ENCODE peak calls at places on chromosomes 11 and 22, in four cellular contexts. Z is fibroblast of the aortic adventitia, O is astrocyte of the spinal cord, N is choroid plexus epithelial cell. W is an unnamed sample.

GRCh38 chr22:19811211-19811621 is 43.5 kb downstream of the GNB1L start:
- DNase-seq in Z (no peak), O (no peak), N (no peak), W (no peak)

GRCh38 chr11:86784247-86784681 is 16.1 kb upstream of the PRSS23 start:
- DNase-seq in Z (peak; percentile 71), O (peak; percentile 16), N (peak; percentile 28), W (peak; percentile 33)

GRCh38 chr11:111454561-111455192 is 57.5 kb downstream of the BTG4 start:
- DNase-seq in Z (peak; percentile 65), O (peak; percentile 60), N (peak; percentile 78), W (peak; percentile 88)

GRCh38 chr11:85884581-85885021 is 29.4 kb downstream of the CCDC83 start:
- DNase-seq in Z (peak; percentile 31), O (peak; percentile 13), N (peak; percentile 55), W (no peak)

GRCh38 chr11:132217856-132218255 is 847.4 kb downstream of the NTM start:
- DNase-seq in Z (no peak), O (no peak), N (no peak), W (no peak)

GRCh38 chr11:2569321-2569721 is 124.5 kb downstream of the KCNQ1 start:
- DNase-seq in Z (no peak), O (no peak), N (no peak), W (no peak)

GRCh38 chr11:15903246-15903645 is 453.1 kb downstream of the SOX6 start:
- DNase-seq in Z (no peak), O (no peak), N (no peak), W (peak; percentile 53)

GRCh38 chr11:25734592-25735211 is 597.2 kb upstream of the ANO3 start:
- DNase-seq in Z (peak; percentile 47), O (peak; percentile 36), N (peak; percentile 79), W (peak; percentile 58)

GRCh38 chr11:77879218-77879617 is 58.3 kb downstream of the AAMDC start:
- DNase-seq in Z (peak; percentile 79), O (peak; percentile 18), N (peak; percentile 81), W (peak; percentile 15)

GRCh38 chr11:121687961-121688566 is 235.3 kb upstream of the SORL1-AS1 start:
- DNase-seq in Z (peak; percentile 31), O (peak; percentile 77), N (peak; percentile 85), W (no peak)

GRCh38 chr11:132942611-132943324 is 589.5 kb downstream of the OPCML start:
- DNase-seq in Z (no peak), O (no peak), N (no peak), W (no peak)

GRCh38 chr22:31350410-31350863 is 4.3 kb upstream of the PATZ1 start:
- DNase-seq in Z (no peak), O (no peak), N (peak; percentile 73), W (no peak)

GRCh38 chr11:70225629-70226582 is 22.8 kb downstream of the FADD start:
- DNase-seq in Z (peak; percentile 47), O (no peak), N (no peak), W (no peak)

GRCh38 chr11:8091671-8092070 is 10.7 kb downstream of the TUB start:
- DNase-seq in Z (no peak), O (no peak), N (no peak), W (no peak)

GRCh38 chr11:125954123-125954944 is 8.5 kb downstream of the VSIG10L2 start:
- DNase-seq in Z (no peak), O (no peak), N (no peak), W (no peak)

GRCh38 chr11:122900803-122901202 is 18.2 kb downstream of the JHY start:
- DNase-seq in Z (no peak), O (no peak), N (peak; percentile 59), W (no peak)

GRCh38 chr22:17057959-17058814 is 26.6 kb upstream of the IL17RA start:
- DNase-seq in Z (peak; percentile 82), O (peak; percentile 52), N (peak; percentile 85), W (peak; percentile 70)

GRCh38 chr11:19714387-19715363 is 2.0 kb downstream of the NAV2 start:
- DNase-seq in Z (peak; percentile 94), O (peak; percentile 51), N (peak; percentile 44), W (no peak)

GRCh38 chr22:42493393-42493792 is 26.2 kb downstream of the RRP7A start:
- DNase-seq in Z (no peak), O (no peak), N (no peak), W (no peak)

GRCh38 chr11:102527701-102528100 is 2.8 kb downstream of the MMP7 start:
- DNase-seq in Z (peak; percentile 72), O (no peak), N (peak; percentile 49), W (no peak)

GRCh38 chr11:62370743-62371440 is 33.6 kb downstream of the ASRGL1 start:
- DNase-seq in Z (no peak), O (no peak), N (no peak), W (no peak)

GRCh38 chr11:10488581-10489443 is 33.7 kb downstream of the AMPD3 start:
- DNase-seq in Z (no peak), O (no peak), N (no peak), W (peak; percentile 99)

GRCh38 chr11:6468712-6469495 is 4.8 kb downstream of the TRIM3 start:
- DNase-seq in Z (peak; percentile 81), O (peak; percentile 86), N (peak; percentile 98), W (peak; percentile 83)

GRCh38 chr11:86876716-86877234 is 76.4 kb downstream of the PRSS23 start:
- DNase-seq in Z (no peak), O (no peak), N (no peak), W (no peak)

GRCh38 chr11:118519549-118519948 is 7.7 kb upstream of the TTC36 start:
- DNase-seq in Z (no peak), O (no peak), N (no peak), W (no peak)

GRCh38 chr11:118521892-118522311 is 5.4 kb upstream of the TTC36 start:
- DNase-seq in Z (no peak), O (no peak), N (no peak), W (no peak)

GRCh38 chr11:118524757-118525465 is 2.4 kb upstream of the TTC36 start:
- DNase-seq in Z (no peak), O (no peak), N (no peak), W (no peak)

GRCh38 chr11:118524356-118524755 is 2.9 kb upstream of the TTC36 start:
- DNase-seq in Z (no peak), O (no peak), N (no peak), W (no peak)

DNA sequence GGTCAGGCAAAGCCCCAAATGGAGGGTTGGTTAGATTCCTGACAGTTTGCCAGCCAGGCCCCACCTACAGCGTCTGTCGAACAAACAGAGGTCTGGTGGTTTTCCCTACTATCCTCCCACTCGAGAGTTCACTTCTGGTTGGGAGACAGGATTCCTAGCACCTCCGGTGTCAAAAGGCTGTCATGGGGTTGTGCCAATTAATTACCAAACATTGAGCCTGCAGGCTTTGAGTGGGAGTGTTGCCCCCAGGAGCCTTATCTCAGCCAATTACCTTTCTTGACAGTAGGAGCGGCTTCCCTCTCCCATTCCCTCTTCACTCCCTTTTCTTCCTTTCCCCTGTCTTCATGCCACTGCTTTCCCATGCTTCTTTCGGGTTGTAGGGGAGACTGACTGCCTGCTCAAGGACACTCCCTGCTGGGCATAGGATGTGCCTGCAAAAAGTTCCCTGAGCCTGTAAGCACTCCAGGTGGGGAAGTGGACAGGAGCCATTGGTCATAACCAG is 4.7 kb upstream of the TTC36 start:
- DNase-seq in Z (peak; percentile 27), O (peak; percentile 27), N (peak; percentile 66), W (peak; percentile 57)
- TF ChIP-seq CTCF in Z (peak; percentile 45), O (peak; percentile 60), N (peak; percentile 73), W (peak; percentile 61)

GRCh38 chr22:41050873-41051272 is 41.5 kb upstream of the EP300 start:
- DNase-seq in Z (peak; percentile 6), O (no peak), N (peak; percentile 17), W (no peak)
- TF ChIP-seq CTCF in Z (no peak), O (no peak), N (peak; percentile 28), W (no peak)

DNA sequence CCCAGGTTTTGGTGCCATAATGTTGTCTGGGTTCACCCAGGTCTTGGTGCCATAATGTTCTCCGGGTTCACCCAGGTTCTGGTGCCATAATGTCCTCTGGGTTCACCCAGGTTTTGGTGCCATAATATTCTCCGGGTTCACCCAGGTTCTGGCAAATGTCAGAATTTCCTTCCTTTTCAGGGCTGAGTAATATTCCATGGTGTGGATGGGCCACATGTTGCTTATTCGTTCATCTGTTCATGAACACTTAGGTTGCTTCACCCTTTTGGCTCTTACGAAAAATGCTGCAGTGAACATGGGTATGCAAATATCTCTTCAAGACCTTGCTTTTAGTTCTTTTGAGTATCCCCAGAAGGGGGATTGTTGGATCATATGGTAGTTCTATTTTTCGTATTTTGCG is 15.1 kb upstream of the GRAMD4 start:
- DNase-seq in Z (no peak), O (no peak), N (no peak), W (no peak)
- TF ChIP-seq CTCF in Z (no peak), O (no peak), N (no peak), W (no peak)

GRCh38 chr22:45077286-45077685 is 67.5 kb upstream of the PHF21B start:
- DNase-seq in Z (no peak), O (no peak), N (no peak), W (no peak)
- TF ChIP-seq CTCF in Z (no peak), O (no peak), N (no peak), W (no peak)

GRCh38 chr22:22878801-22879674 is 8.6 kb upstream of the IGLL5 start:
- DNase-seq in Z (no peak), O (no peak), N (no peak), W (no peak)
- TF ChIP-seq CTCF in Z (no peak), O (no peak), N (no peak), W (no peak)

GRCh38 chr11:71311176-71311925 is 59.0 kb upstream of the SHANK2 start:
- DNase-seq in Z (no peak), O (no peak), N (no peak), W (no peak)

GRCh38 chr11:71310184-71310583 is 57.8 kb upstream of the SHANK2 start:
- DNase-seq in Z (no peak), O (no peak), N (no peak), W (no peak)

GRCh38 chr11:71309181-71309580 is 56.8 kb upstream of the SHANK2 start:
- DNase-seq in Z (no peak), O (no peak), N (no peak), W (no peak)

GRCh38 chr11:71307811-71308645 is 55.7 kb upstream of the SHANK2 start:
- DNase-seq in Z (no peak), O (no peak), N (no peak), W (no peak)

DNA sequence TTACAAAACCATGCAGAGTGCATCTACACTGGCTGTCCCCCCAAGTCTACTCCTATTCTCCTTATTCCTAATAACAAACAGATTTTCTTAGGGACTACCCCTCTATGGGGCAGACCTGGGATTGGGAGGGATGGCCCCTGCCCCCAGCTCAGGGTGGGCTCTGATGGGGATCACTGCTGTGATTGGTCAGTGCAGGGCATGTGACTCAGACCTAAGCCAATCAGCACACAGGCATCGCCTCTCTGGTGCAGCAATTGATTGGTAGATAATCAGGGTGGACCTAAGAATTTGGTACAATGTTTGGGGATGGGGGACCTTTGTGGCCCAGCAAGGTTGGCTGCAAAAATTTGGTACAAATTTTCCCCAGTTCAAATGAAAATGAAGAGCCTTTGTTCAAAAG is 57.2 kb upstream of the SHANK2 start:
- DNase-seq in Z (no peak), O (no peak), N (no peak), W (no peak)
- TF ChIP-seq CTCF in Z (no peak), O (no peak), N (no peak), W (no peak)

GRCh38 chr11:45180158-45180887 is 33.9 kb downstream of the PRDM11 start:
- DNase-seq in Z (no peak), O (no peak), N (peak; percentile 5), W (peak; percentile 69)
- TF ChIP-seq CTCF in Z (peak; percentile 26), O (peak; percentile 44), N (peak; percentile 33), W (peak; percentile 42)